ENCODE peak calls at places on chromosomes 3 and 15, in eight cellular contexts. D, S, N, B, L, K, J and Y are unnamed samples.

GRCh38 chr15:53974813-53975212 is 3.4 kb upstream of the UNC13C start:
- DNase-seq in B (no peak), K (no peak), S (no peak), N (no peak), D (no peak), L (no peak), J (no peak), Y (no peak)

GRCh38 chr3:171315919-171316318 is 144.3 kb downstream of the TNIK start:
- DNase-seq in K (no peak), S (no peak), J (no peak), D (no peak), B (no peak), L (no peak), N (no peak), Y (no peak)

GRCh38 chr3:64223809-64224570 is 1.3 kb downstream of the PRICKLE2 start:
- DNase-seq in N (peak), D (no peak), J (no peak), K (no peak), S (no peak), L (no peak), B (no peak), Y (no peak)

GRCh38 chr3:127339943-127340861 is 52.4 kb upstream of the PRR20G start:
- DNase-seq in K (no peak), B (no peak), S (no peak), L (no peak), N (no peak), D (no peak), J (peak), Y (no peak)

GRCh38 chr3:152444029-152444641 is 175.4 kb downstream of the MBNL1 start:
- DNase-seq in N (peak), D (no peak), J (peak), K (no peak), B (no peak), S (peak), L (peak), Y (no peak)

GRCh38 chr3:161217496-161217895 is 3.6 kb upstream of the NMD3 start:
- DNase-seq in S (no peak), K (no peak), J (no peak), L (no peak), N (no peak), B (no peak), D (no peak), Y (no peak)

GRCh38 chr3:168604767-168605166 is 509.0 kb upstream of the GOLIM4 start:
- DNase-seq in B (no peak), J (no peak), S (no peak), K (no peak), N (no peak), L (no peak), D (no peak), Y (no peak)

GRCh38 chr3:44069276-44069675 is 172.4 kb upstream of the TOPAZ1 start:
- DNase-seq in L (no peak), N (no peak), J (no peak), S (peak), D (no peak), K (no peak), B (no peak), Y (no peak)

GRCh38 chr3:137032465-137033120 is 74.8 kb downstream of the IL20RB start:
- DNase-seq in L (no peak), K (peak), J (peak), N (peak), B (peak), S (peak), D (peak), Y (peak)

GRCh38 chr15:85825719-85826118 is 31.0 kb upstream of the KLHL25 start:
- DNase-seq in L (no peak), D (no peak), B (no peak), S (no peak), K (no peak), N (no peak), J (no peak), Y (no peak)

GRCh38 chr3:39255503-39256325 is 24.1 kb downstream of the CX3CR1 start:
- DNase-seq in S (no peak), B (peak), K (no peak), J (peak), L (no peak), N (no peak), D (no peak), Y (peak)

GRCh38 chr3:47976135-47976758 is 40.0 kb downstream of the MAP4 start:
- DNase-seq in K (no peak), L (no peak), S (no peak), N (no peak), B (no peak), D (no peak), J (no peak), Y (no peak)

GRCh38 chr3:89682556-89682955 is 575.1 kb downstream of the EPHA3 start:
- DNase-seq in L (no peak), B (no peak), N (no peak), K (no peak), D (no peak), J (no peak), S (no peak), Y (no peak)

GRCh38 chr3:138381950-138382715 is 33.8 kb downstream of the MRAS start:
- DNase-seq in J (no peak), B (no peak), S (peak), D (no peak), L (no peak), N (peak), K (no peak), Y (peak)

GRCh38 chr3:138438896-138439295 is 4.5 kb downstream of the ESYT3 start:
- DNase-seq in N (no peak), D (no peak), J (no peak), K (no peak), S (no peak), B (no peak), L (no peak), Y (no peak)

GRCh38 chr3:67524046-67524445 is 130.4 kb downstream of the SUCLG2 start:
- DNase-seq in J (no peak), N (no peak), S (no peak), D (no peak), L (no peak), B (no peak), K (no peak), Y (no peak)